ENCODE peak calls at places on chromosomes 4 and X, in seven cellular contexts. One of them, this sample, is unnamed.

GRCh38 chrX:153590961-153591956 is 7.7 kb downstream of the CCNQ start:
- DNase-seq in endothelial cell: no peak
- DNase-seq in CD14-positive monocyte: no peak
- DNase-seq in GM06990: no peak
- DNase-seq in fibroblast of mammary gland: no peak
- DNase-seq in epithelial cell of proximal tubule: no peak
- DNase-seq in progenitor cell of endocrine pancreas: no peak
- DNase-seq in this sample: no peak

GRCh38 chrX:22095306-22095705 is 63.2 kb downstream of the PHEX start:
- DNase-seq in endothelial cell: no peak
- DNase-seq in CD14-positive monocyte: no peak
- DNase-seq in GM06990: no peak
- DNase-seq in fibroblast of mammary gland: peak
- DNase-seq in epithelial cell of proximal tubule: no peak
- DNase-seq in progenitor cell of endocrine pancreas: no peak
- DNase-seq in this sample: no peak

GRCh38 chr4:82810171-82810570 is 11.6 kb upstream of the SCD5 start:
- DNase-seq in endothelial cell: no peak
- DNase-seq in CD14-positive monocyte: no peak
- DNase-seq in GM06990: no peak
- DNase-seq in fibroblast of mammary gland: no peak
- DNase-seq in epithelial cell of proximal tubule: no peak
- DNase-seq in progenitor cell of endocrine pancreas: no peak
- DNase-seq in this sample: no peak

GRCh38 chr4:1356181-1356998 is 9.4 kb downstream of the UVSSA start:
- DNase-seq in endothelial cell: peak
- DNase-seq in CD14-positive monocyte: no peak
- DNase-seq in GM06990: peak
- DNase-seq in fibroblast of mammary gland: peak
- DNase-seq in epithelial cell of proximal tubule: no peak
- DNase-seq in progenitor cell of endocrine pancreas: peak
- DNase-seq in this sample: no peak

GRCh38 chrX:151815461-151815860 is 80.9 kb downstream of the CNGA2 start:
- DNase-seq in endothelial cell: no peak
- DNase-seq in CD14-positive monocyte: no peak
- DNase-seq in GM06990: no peak
- DNase-seq in fibroblast of mammary gland: peak
- DNase-seq in epithelial cell of proximal tubule: no peak
- DNase-seq in progenitor cell of endocrine pancreas: no peak
- DNase-seq in this sample: no peak

GRCh38 chr4:99714179-99714578 is 56.6 kb upstream of the C4orf54 start:
- DNase-seq in endothelial cell: no peak
- DNase-seq in CD14-positive monocyte: no peak
- DNase-seq in GM06990: no peak
- DNase-seq in fibroblast of mammary gland: no peak
- DNase-seq in epithelial cell of proximal tubule: no peak
- DNase-seq in progenitor cell of endocrine pancreas: no peak
- DNase-seq in this sample: no peak

GRCh38 chr4:170465434-170465833 is 375.7 kb upstream of the AADAT start:
- DNase-seq in endothelial cell: no peak
- DNase-seq in CD14-positive monocyte: peak
- DNase-seq in GM06990: no peak
- DNase-seq in fibroblast of mammary gland: no peak
- DNase-seq in epithelial cell of proximal tubule: no peak
- DNase-seq in progenitor cell of endocrine pancreas: no peak
- DNase-seq in this sample: no peak

GRCh38 chrX:37685452-37686347 is at the start of gene XK:
- DNase-seq in endothelial cell: peak
- DNase-seq in CD14-positive monocyte: peak
- DNase-seq in GM06990: peak
- DNase-seq in fibroblast of mammary gland: peak
- DNase-seq in epithelial cell of proximal tubule: no peak
- DNase-seq in progenitor cell of endocrine pancreas: peak
- DNase-seq in this sample: no peak

GRCh38 chr4:145951931-145952330 is 13.3 kb upstream of the ZNF827 start:
- DNase-seq in endothelial cell: no peak
- DNase-seq in CD14-positive monocyte: no peak
- DNase-seq in GM06990: no peak
- DNase-seq in fibroblast of mammary gland: peak
- DNase-seq in epithelial cell of proximal tubule: no peak
- DNase-seq in progenitor cell of endocrine pancreas: no peak
- DNase-seq in this sample: no peak

GRCh38 chrX:125439194-125439849 is 119.7 kb downstream of the TEX13C start:
- DNase-seq in endothelial cell: no peak
- DNase-seq in CD14-positive monocyte: no peak
- DNase-seq in GM06990: no peak
- DNase-seq in fibroblast of mammary gland: no peak
- DNase-seq in epithelial cell of proximal tubule: no peak
- DNase-seq in progenitor cell of endocrine pancreas: no peak
- DNase-seq in this sample: no peak

GRCh38 chr4:175562111-175562510 is 250.0 kb downstream of the GPM6A start:
- DNase-seq in endothelial cell: no peak
- DNase-seq in CD14-positive monocyte: no peak
- DNase-seq in GM06990: no peak
- DNase-seq in fibroblast of mammary gland: no peak
- DNase-seq in epithelial cell of proximal tubule: no peak
- DNase-seq in progenitor cell of endocrine pancreas: no peak
- DNase-seq in this sample: no peak

GRCh38 chr4:175562537-175562936 is 249.5 kb downstream of the GPM6A start:
- DNase-seq in endothelial cell: no peak
- DNase-seq in CD14-positive monocyte: no peak
- DNase-seq in GM06990: no peak
- DNase-seq in fibroblast of mammary gland: no peak
- DNase-seq in epithelial cell of proximal tubule: no peak
- DNase-seq in progenitor cell of endocrine pancreas: no peak
- DNase-seq in this sample: no peak

GRCh38 chr4:175561691-175562090 is 250.4 kb downstream of the GPM6A start:
- DNase-seq in endothelial cell: no peak
- DNase-seq in CD14-positive monocyte: no peak
- DNase-seq in GM06990: no peak
- DNase-seq in fibroblast of mammary gland: no peak
- DNase-seq in epithelial cell of proximal tubule: no peak
- DNase-seq in progenitor cell of endocrine pancreas: no peak
- DNase-seq in this sample: no peak

GRCh38 chr4:175560628-175561027 is 251.4 kb downstream of the GPM6A start:
- DNase-seq in endothelial cell: no peak
- DNase-seq in CD14-positive monocyte: no peak
- DNase-seq in GM06990: peak
- DNase-seq in fibroblast of mammary gland: peak
- DNase-seq in epithelial cell of proximal tubule: no peak
- DNase-seq in progenitor cell of endocrine pancreas: no peak
- DNase-seq in this sample: peak
- TF ChIP-seq CTCF in endothelial cell: no peak
- TF ChIP-seq CTCF in CD14-positive monocyte: no peak
- TF ChIP-seq CTCF in GM06990: no peak
- TF ChIP-seq CTCF in fibroblast of mammary gland: peak
- TF ChIP-seq CTCF in epithelial cell of proximal tubule: peak
- TF ChIP-seq CTCF in progenitor cell of endocrine pancreas: no peak
- TF ChIP-seq CTCF in this sample: peak

GRCh38 chrX:19761554-19762295 is 125.7 kb downstream of the SH3KBP1 start:
- DNase-seq in endothelial cell: no peak
- DNase-seq in CD14-positive monocyte: no peak
- DNase-seq in GM06990: no peak
- DNase-seq in fibroblast of mammary gland: no peak
- DNase-seq in epithelial cell of proximal tubule: no peak
- DNase-seq in progenitor cell of endocrine pancreas: no peak
- DNase-seq in this sample: no peak
- TF ChIP-seq CTCF in endothelial cell: no peak
- TF ChIP-seq CTCF in CD14-positive monocyte: no peak
- TF ChIP-seq CTCF in GM06990: no peak
- TF ChIP-seq CTCF in fibroblast of mammary gland: no peak
- TF ChIP-seq CTCF in epithelial cell of proximal tubule: no peak
- TF ChIP-seq CTCF in progenitor cell of endocrine pancreas: no peak
- TF ChIP-seq CTCF in this sample: no peak

GRCh38 chr4:33134366-33134765 is 2414.2 kb downstream of the PCDH7 start:
- DNase-seq in endothelial cell: no peak
- DNase-seq in CD14-positive monocyte: no peak
- DNase-seq in GM06990: no peak
- DNase-seq in fibroblast of mammary gland: no peak
- DNase-seq in epithelial cell of proximal tubule: no peak
- DNase-seq in progenitor cell of endocrine pancreas: no peak
- DNase-seq in this sample: no peak

DNA sequence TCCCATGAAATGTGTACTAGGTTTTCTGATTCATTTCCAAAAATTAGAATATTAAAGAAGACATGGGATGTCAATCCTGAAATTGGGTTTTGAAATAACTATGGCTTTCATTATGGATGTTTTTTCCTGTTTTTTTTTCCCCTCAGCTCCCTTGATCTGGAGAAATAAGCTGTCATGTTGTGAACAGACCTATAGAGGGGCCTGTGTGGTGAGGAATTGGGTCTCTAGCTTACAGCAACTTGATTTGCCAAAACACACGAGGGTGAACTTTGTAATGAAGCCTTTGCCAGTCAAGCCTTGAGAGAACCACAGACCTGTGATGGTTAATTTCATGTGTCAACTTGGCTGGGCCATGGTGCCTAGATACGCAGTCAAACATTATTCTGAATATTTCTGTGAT is 2413.6 kb downstream of the PCDH7 start:
- DNase-seq in endothelial cell: no peak
- DNase-seq in CD14-positive monocyte: no peak
- DNase-seq in GM06990: no peak
- DNase-seq in fibroblast of mammary gland: no peak
- DNase-seq in epithelial cell of proximal tubule: no peak
- DNase-seq in progenitor cell of endocrine pancreas: no peak
- DNase-seq in this sample: no peak
- TF ChIP-seq CTCF in endothelial cell: no peak
- TF ChIP-seq CTCF in CD14-positive monocyte: no peak
- TF ChIP-seq CTCF in GM06990: no peak
- TF ChIP-seq CTCF in fibroblast of mammary gland: no peak
- TF ChIP-seq CTCF in epithelial cell of proximal tubule: no peak
- TF ChIP-seq CTCF in progenitor cell of endocrine pancreas: no peak
- TF ChIP-seq CTCF in this sample: no peak

GRCh38 chr4:113411496-113411938 is 350.0 kb downstream of the CAMK2D start:
- DNase-seq in endothelial cell: no peak
- DNase-seq in CD14-positive monocyte: no peak
- DNase-seq in GM06990: no peak
- DNase-seq in fibroblast of mammary gland: peak
- DNase-seq in epithelial cell of proximal tubule: peak
- DNase-seq in progenitor cell of endocrine pancreas: no peak
- DNase-seq in this sample: peak
- TF ChIP-seq CTCF in endothelial cell: no peak
- TF ChIP-seq CTCF in CD14-positive monocyte: no peak
- TF ChIP-seq CTCF in GM06990: no peak
- TF ChIP-seq CTCF in fibroblast of mammary gland: peak
- TF ChIP-seq CTCF in epithelial cell of proximal tubule: peak
- TF ChIP-seq CTCF in progenitor cell of endocrine pancreas: no peak
- TF ChIP-seq CTCF in this sample: no peak

GRCh38 chr4:109157205-109157604 is 145.3 kb downstream of the COL25A1 start:
- DNase-seq in endothelial cell: no peak
- DNase-seq in CD14-positive monocyte: no peak
- DNase-seq in GM06990: no peak
- DNase-seq in fibroblast of mammary gland: no peak
- DNase-seq in epithelial cell of proximal tubule: no peak
- DNase-seq in progenitor cell of endocrine pancreas: no peak
- DNase-seq in this sample: no peak

GRCh38 chr4:109155682-109156243 is 146.7 kb downstream of the COL25A1 start:
- DNase-seq in endothelial cell: no peak
- DNase-seq in CD14-positive monocyte: no peak
- DNase-seq in GM06990: no peak
- DNase-seq in fibroblast of mammary gland: peak
- DNase-seq in epithelial cell of proximal tubule: no peak
- DNase-seq in progenitor cell of endocrine pancreas: no peak
- DNase-seq in this sample: no peak

GRCh38 chr4:109156346-109156745 is 146.1 kb downstream of the COL25A1 start:
- DNase-seq in endothelial cell: no peak
- DNase-seq in CD14-positive monocyte: no peak
- DNase-seq in GM06990: no peak
- DNase-seq in fibroblast of mammary gland: peak
- DNase-seq in epithelial cell of proximal tubule: no peak
- DNase-seq in progenitor cell of endocrine pancreas: no peak
- DNase-seq in this sample: no peak

GRCh38 chr4:109149836-109150235 is 152.6 kb downstream of the COL25A1 start:
- DNase-seq in endothelial cell: no peak
- DNase-seq in CD14-positive monocyte: no peak
- DNase-seq in GM06990: no peak
- DNase-seq in fibroblast of mammary gland: no peak
- DNase-seq in epithelial cell of proximal tubule: no peak
- DNase-seq in progenitor cell of endocrine pancreas: no peak
- DNase-seq in this sample: no peak

DNA sequence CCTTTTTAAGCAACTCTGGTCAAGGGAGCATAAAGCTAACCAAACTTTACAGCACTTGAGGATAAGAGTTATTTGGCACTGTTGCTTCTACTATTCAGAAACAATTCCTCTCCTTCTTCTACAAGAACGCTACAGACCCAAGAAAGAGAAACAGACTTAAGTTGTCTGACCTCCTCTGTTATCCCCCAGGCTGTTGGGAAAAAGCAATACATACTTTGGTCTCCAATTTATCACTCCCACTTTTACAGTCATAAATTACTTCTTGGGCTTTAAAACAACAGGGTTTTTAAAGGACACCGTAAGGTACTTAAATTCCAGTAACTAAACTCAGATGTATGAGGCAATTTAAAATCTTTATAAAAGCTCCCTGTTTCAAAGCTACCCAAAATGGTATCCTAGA is 147.3 kb downstream of the COL25A1 start:
- DNase-seq in endothelial cell: no peak
- DNase-seq in CD14-positive monocyte: no peak
- DNase-seq in GM06990: no peak
- DNase-seq in fibroblast of mammary gland: no peak
- DNase-seq in epithelial cell of proximal tubule: no peak
- DNase-seq in progenitor cell of endocrine pancreas: no peak
- DNase-seq in this sample: no peak
- TF ChIP-seq CTCF in endothelial cell: no peak
- TF ChIP-seq CTCF in CD14-positive monocyte: no peak
- TF ChIP-seq CTCF in GM06990: no peak
- TF ChIP-seq CTCF in fibroblast of mammary gland: no peak
- TF ChIP-seq CTCF in epithelial cell of proximal tubule: no peak
- TF ChIP-seq CTCF in progenitor cell of endocrine pancreas: no peak
- TF ChIP-seq CTCF in this sample: no peak

GRCh38 chr4:40228497-40229365 is 31.9 kb downstream of the RHOH start:
- DNase-seq in endothelial cell: no peak
- DNase-seq in CD14-positive monocyte: no peak
- DNase-seq in GM06990: peak
- DNase-seq in fibroblast of mammary gland: peak
- DNase-seq in epithelial cell of proximal tubule: no peak
- DNase-seq in progenitor cell of endocrine pancreas: no peak
- DNase-seq in this sample: no peak
- TF ChIP-seq CTCF in endothelial cell: peak
- TF ChIP-seq CTCF in CD14-positive monocyte: peak
- TF ChIP-seq CTCF in GM06990: peak
- TF ChIP-seq CTCF in fibroblast of mammary gland: peak
- TF ChIP-seq CTCF in epithelial cell of proximal tubule: peak
- TF ChIP-seq CTCF in progenitor cell of endocrine pancreas: peak
- TF ChIP-seq CTCF in this sample: peak